ENCODE peak calls at places on chromosomes 4 and X, in eight cellular contexts. One of them, this sample, is unnamed.

GRCh38 chr4:15920723-15921591 is 17.6 kb downstream of the FGFBP1 start:
- DNase-seq in RWPE1: peak
- DNase-seq in SHP77 treated with DMSO at 0.1 percent for 48 hours: no peak
- DNase-seq in HFFc6: peak
- DNase-seq in body of pancreas: peak
- DNase-seq in iPS-NIHi11: no peak
- DNase-seq in posterior cingulate gyrus: peak
- DNase-seq in right atrium auricular region: peak
- DNase-seq in this sample: peak

GRCh38 chr4:25112349-25113008 is 47.8 kb downstream of the SEPSECS start:
- DNase-seq in RWPE1: no peak
- DNase-seq in SHP77 treated with DMSO at 0.1 percent for 48 hours: no peak
- DNase-seq in HFFc6: no peak
- DNase-seq in body of pancreas: no peak
- DNase-seq in iPS-NIHi11: no peak
- DNase-seq in posterior cingulate gyrus: no peak
- DNase-seq in right atrium auricular region: no peak
- DNase-seq in this sample: no peak

GRCh38 chr4:187995322-187996207 is at the start of gene ZFP42:
- DNase-seq in RWPE1: no peak
- DNase-seq in SHP77 treated with DMSO at 0.1 percent for 48 hours: peak
- DNase-seq in HFFc6: no peak
- DNase-seq in body of pancreas: no peak
- DNase-seq in iPS-NIHi11: peak
- DNase-seq in posterior cingulate gyrus: no peak
- DNase-seq in right atrium auricular region: no peak
- DNase-seq in this sample: no peak

GRCh38 chrX:34875204-34875603 is 67.4 kb upstream of the FAM47B start:
- DNase-seq in RWPE1: no peak
- DNase-seq in SHP77 treated with DMSO at 0.1 percent for 48 hours: peak
- DNase-seq in HFFc6: peak
- DNase-seq in body of pancreas: no peak
- DNase-seq in iPS-NIHi11: no peak
- DNase-seq in posterior cingulate gyrus: no peak
- DNase-seq in right atrium auricular region: no peak
- DNase-seq in this sample: peak

GRCh38 chr4:173333658-173334084 is 487 bp downstream of the HMGB2 start:
- DNase-seq in RWPE1: peak
- DNase-seq in SHP77 treated with DMSO at 0.1 percent for 48 hours: no peak
- DNase-seq in HFFc6: peak
- DNase-seq in body of pancreas: peak
- DNase-seq in iPS-NIHi11: peak
- DNase-seq in posterior cingulate gyrus: peak
- DNase-seq in right atrium auricular region: no peak
- DNase-seq in this sample: no peak

GRCh38 chr4:92305878-92306520 is 2.2 kb downstream of the GRID2 start:
- DNase-seq in RWPE1: no peak
- DNase-seq in SHP77 treated with DMSO at 0.1 percent for 48 hours: no peak
- DNase-seq in HFFc6: no peak
- DNase-seq in body of pancreas: no peak
- DNase-seq in iPS-NIHi11: peak
- DNase-seq in posterior cingulate gyrus: peak
- DNase-seq in right atrium auricular region: no peak
- DNase-seq in this sample: no peak

GRCh38 chrX:68919707-68920106 is 90.9 kb downstream of the EFNB1 start:
- DNase-seq in RWPE1: no peak
- DNase-seq in SHP77 treated with DMSO at 0.1 percent for 48 hours: no peak
- DNase-seq in HFFc6: no peak
- DNase-seq in body of pancreas: no peak
- DNase-seq in iPS-NIHi11: no peak
- DNase-seq in posterior cingulate gyrus: no peak
- DNase-seq in right atrium auricular region: no peak
- DNase-seq in this sample: no peak

GRCh38 chr4:57342406-57342805 is 232.2 kb upstream of the IGFBP7 start:
- DNase-seq in RWPE1: no peak
- DNase-seq in SHP77 treated with DMSO at 0.1 percent for 48 hours: no peak
- DNase-seq in HFFc6: peak
- DNase-seq in body of pancreas: no peak
- DNase-seq in iPS-NIHi11: no peak
- DNase-seq in posterior cingulate gyrus: no peak
- DNase-seq in right atrium auricular region: no peak
- DNase-seq in this sample: no peak

GRCh38 chrX:9416562-9417319 is 48.1 kb upstream of the TBL1X start:
- DNase-seq in RWPE1: no peak
- DNase-seq in SHP77 treated with DMSO at 0.1 percent for 48 hours: no peak
- DNase-seq in HFFc6: peak
- DNase-seq in body of pancreas: no peak
- DNase-seq in iPS-NIHi11: no peak
- DNase-seq in posterior cingulate gyrus: no peak
- DNase-seq in right atrium auricular region: no peak
- DNase-seq in this sample: no peak

GRCh38 chr4:1266881-1267763 is 18.2 kb upstream of the CTBP1 start:
- DNase-seq in RWPE1: no peak
- DNase-seq in SHP77 treated with DMSO at 0.1 percent for 48 hours: no peak
- DNase-seq in HFFc6: no peak
- DNase-seq in body of pancreas: no peak
- DNase-seq in iPS-NIHi11: no peak
- DNase-seq in posterior cingulate gyrus: no peak
- DNase-seq in right atrium auricular region: no peak
- DNase-seq in this sample: no peak

GRCh38 chr4:81604683-81605082 is 133.0 kb upstream of the RASGEF1B start:
- DNase-seq in RWPE1: no peak
- DNase-seq in SHP77 treated with DMSO at 0.1 percent for 48 hours: no peak
- DNase-seq in HFFc6: no peak
- DNase-seq in body of pancreas: no peak
- DNase-seq in iPS-NIHi11: no peak
- DNase-seq in posterior cingulate gyrus: no peak
- DNase-seq in right atrium auricular region: no peak
- DNase-seq in this sample: peak

GRCh38 chr4:188109157-188109755 is at the start of gene TRIML2:
- DNase-seq in RWPE1: no peak
- DNase-seq in SHP77 treated with DMSO at 0.1 percent for 48 hours: no peak
- DNase-seq in HFFc6: peak
- DNase-seq in body of pancreas: no peak
- DNase-seq in iPS-NIHi11: no peak
- DNase-seq in posterior cingulate gyrus: no peak
- DNase-seq in right atrium auricular region: no peak
- DNase-seq in this sample: no peak

GRCh38 chrX:17564689-17565409 is 172.4 kb upstream of the SCML1 start:
- DNase-seq in RWPE1: no peak
- DNase-seq in SHP77 treated with DMSO at 0.1 percent for 48 hours: no peak
- DNase-seq in HFFc6: no peak
- DNase-seq in body of pancreas: no peak
- DNase-seq in iPS-NIHi11: no peak
- DNase-seq in posterior cingulate gyrus: no peak
- DNase-seq in right atrium auricular region: no peak
- DNase-seq in this sample: peak

GRCh38 chr4:89275587-89275986 is 32.0 kb downstream of the GPRIN3 start:
- DNase-seq in RWPE1: no peak
- DNase-seq in SHP77 treated with DMSO at 0.1 percent for 48 hours: peak
- DNase-seq in HFFc6: no peak
- DNase-seq in body of pancreas: peak
- DNase-seq in iPS-NIHi11: no peak
- DNase-seq in posterior cingulate gyrus: no peak
- DNase-seq in right atrium auricular region: no peak
- DNase-seq in this sample: no peak

GRCh38 chrX:14697453-14697852 is 168.1 kb downstream of the GLRA2 start:
- DNase-seq in RWPE1: peak
- DNase-seq in SHP77 treated with DMSO at 0.1 percent for 48 hours: peak
- DNase-seq in HFFc6: peak
- DNase-seq in body of pancreas: peak
- DNase-seq in iPS-NIHi11: peak
- DNase-seq in posterior cingulate gyrus: no peak
- DNase-seq in right atrium auricular region: no peak
- DNase-seq in this sample: peak

GRCh38 chr4:70688795-70689231 is 481 bp downstream of the UTP3 start:
- DNase-seq in RWPE1: peak
- DNase-seq in SHP77 treated with DMSO at 0.1 percent for 48 hours: no peak
- DNase-seq in HFFc6: no peak
- DNase-seq in body of pancreas: no peak
- DNase-seq in iPS-NIHi11: no peak
- DNase-seq in posterior cingulate gyrus: no peak
- DNase-seq in right atrium auricular region: no peak
- DNase-seq in this sample: no peak

GRCh38 chr4:47705326-47705981 is 132.4 kb downstream of the CORIN start:
- DNase-seq in RWPE1: peak
- DNase-seq in SHP77 treated with DMSO at 0.1 percent for 48 hours: no peak
- DNase-seq in HFFc6: peak
- DNase-seq in body of pancreas: no peak
- DNase-seq in iPS-NIHi11: no peak
- DNase-seq in posterior cingulate gyrus: no peak
- DNase-seq in right atrium auricular region: no peak
- DNase-seq in this sample: no peak

GRCh38 chr4:21469438-21470032 is 479.0 kb downstream of the KCNIP4 start:
- DNase-seq in RWPE1: peak
- DNase-seq in SHP77 treated with DMSO at 0.1 percent for 48 hours: no peak
- DNase-seq in HFFc6: peak
- DNase-seq in body of pancreas: no peak
- DNase-seq in iPS-NIHi11: peak
- DNase-seq in posterior cingulate gyrus: no peak
- DNase-seq in right atrium auricular region: no peak
- DNase-seq in this sample: no peak

GRCh38 chr4:163175971-163176958 is 9.6 kb upstream of the NAF1 start:
- DNase-seq in RWPE1: no peak
- DNase-seq in SHP77 treated with DMSO at 0.1 percent for 48 hours: no peak
- DNase-seq in HFFc6: no peak
- DNase-seq in body of pancreas: no peak
- DNase-seq in iPS-NIHi11: no peak
- DNase-seq in posterior cingulate gyrus: no peak
- DNase-seq in right atrium auricular region: no peak
- DNase-seq in this sample: no peak

GRCh38 chr4:170978990-170979389 is 834.2 kb upstream of the GALNTL6 start:
- DNase-seq in RWPE1: no peak
- DNase-seq in SHP77 treated with DMSO at 0.1 percent for 48 hours: no peak
- DNase-seq in HFFc6: no peak
- DNase-seq in body of pancreas: no peak
- DNase-seq in iPS-NIHi11: no peak
- DNase-seq in posterior cingulate gyrus: no peak
- DNase-seq in right atrium auricular region: no peak
- DNase-seq in this sample: no peak

GRCh38 chrX:46184749-46185148 is 360.5 kb downstream of the ZNF674 start:
- DNase-seq in RWPE1: peak
- DNase-seq in SHP77 treated with DMSO at 0.1 percent for 48 hours: no peak
- DNase-seq in HFFc6: no peak
- DNase-seq in body of pancreas: no peak
- DNase-seq in iPS-NIHi11: no peak
- DNase-seq in posterior cingulate gyrus: no peak
- DNase-seq in right atrium auricular region: no peak
- DNase-seq in this sample: peak

GRCh38 chrX:105533951-105534350 is 288.4 kb upstream of the NRK start:
- DNase-seq in RWPE1: peak
- DNase-seq in SHP77 treated with DMSO at 0.1 percent for 48 hours: no peak
- DNase-seq in HFFc6: no peak
- DNase-seq in body of pancreas: no peak
- DNase-seq in iPS-NIHi11: no peak
- DNase-seq in posterior cingulate gyrus: no peak
- DNase-seq in right atrium auricular region: no peak
- DNase-seq in this sample: no peak

GRCh38 chrX:9804444-9804843 is 18.2 kb downstream of the SHROOM2 start:
- DNase-seq in RWPE1: no peak
- DNase-seq in SHP77 treated with DMSO at 0.1 percent for 48 hours: no peak
- DNase-seq in HFFc6: no peak
- DNase-seq in body of pancreas: no peak
- DNase-seq in iPS-NIHi11: no peak
- DNase-seq in posterior cingulate gyrus: no peak
- DNase-seq in right atrium auricular region: no peak
- DNase-seq in this sample: no peak

GRCh38 chr4:21697583-21697982 is 251.0 kb downstream of the KCNIP4 start:
- DNase-seq in RWPE1: peak
- DNase-seq in SHP77 treated with DMSO at 0.1 percent for 48 hours: no peak
- DNase-seq in HFFc6: no peak
- DNase-seq in body of pancreas: no peak
- DNase-seq in iPS-NIHi11: peak
- DNase-seq in posterior cingulate gyrus: peak
- DNase-seq in right atrium auricular region: no peak
- DNase-seq in this sample: peak

GRCh38 chrX:13180807-13181206 is 136.4 kb upstream of the FAM9C start:
- DNase-seq in RWPE1: peak
- DNase-seq in SHP77 treated with DMSO at 0.1 percent for 48 hours: no peak
- DNase-seq in HFFc6: peak
- DNase-seq in body of pancreas: no peak
- DNase-seq in iPS-NIHi11: no peak
- DNase-seq in posterior cingulate gyrus: no peak
- DNase-seq in right atrium auricular region: no peak
- DNase-seq in this sample: peak

GRCh38 chr4:120812216-120812615 is 110.3 kb downstream of the PRDM5 start:
- DNase-seq in RWPE1: no peak
- DNase-seq in SHP77 treated with DMSO at 0.1 percent for 48 hours: no peak
- DNase-seq in HFFc6: no peak
- DNase-seq in body of pancreas: no peak
- DNase-seq in iPS-NIHi11: no peak
- DNase-seq in posterior cingulate gyrus: no peak
- DNase-seq in right atrium auricular region: no peak
- DNase-seq in this sample: no peak

This sample was measured in foreskin fibroblast.